ENCODE peak calls at places on chromosomes 3 and 15, in ten cellular contexts. E, U, P, F, W, M, K, N, D and Y are unnamed samples.

GRCh38 chr3:185335799-185336198 is 27.1 kb upstream of the MAP3K13 start:
- DNase-seq in P (peak), F (no peak), E (peak), N (peak), U (peak), W (peak), M (no peak), D (no peak), K (no peak), Y (peak)

GRCh38 chr3:174122411-174122810 is 724.9 kb downstream of the NLGN1 start:
- DNase-seq in F (no peak), E (no peak), K (no peak), M (no peak), N (no peak), D (no peak), U (no peak), W (no peak), P (no peak), Y (no peak)

GRCh38 chr3:185215873-185216586 is 37.8 kb downstream of the EHHADH start:
- DNase-seq in W (no peak), M (peak), U (no peak), N (no peak), D (no peak), E (peak), P (no peak), K (no peak), F (peak), Y (peak)

GRCh38 chr3:99868438-99868723 is 50.7 kb downstream of the CMSS1 start:
- DNase-seq in D (no peak), F (no peak), K (no peak), N (no peak), W (no peak), P (peak), U (no peak), M (no peak), E (no peak), Y (no peak)

GRCh38 chr15:68385671-68386586 is 46.0 kb downstream of the ITGA11 start:
- DNase-seq in F (no peak), K (no peak), M (no peak), E (no peak), U (no peak), W (no peak), P (no peak), D (no peak), N (no peak), Y (no peak)

GRCh38 chr15:41559489-41560177 is 621 bp downstream of the TYRO3 start:
- DNase-seq in K (no peak), M (no peak), D (peak), W (peak), P (no peak), N (no peak), F (no peak), E (no peak), U (peak), Y (no peak)

GRCh38 chr15:25408428-25408827 is 30.4 kb downstream of the UBE3A start:
- DNase-seq in W (peak), P (no peak), M (no peak), F (no peak), U (no peak), N (no peak), E (no peak), D (no peak), K (no peak), Y (no peak)

GRCh38 chr15:100726426-100727190 is 124.2 kb downstream of the ASB7 start:
- DNase-seq in K (no peak), N (no peak), W (no peak), F (no peak), M (no peak), P (peak), D (no peak), E (no peak), U (no peak), Y (no peak)

GRCh38 chr3:64138656-64139375 is 86.5 kb downstream of the PRICKLE2 start:
- DNase-seq in K (no peak), N (no peak), U (no peak), M (no peak), D (no peak), F (no peak), P (no peak), E (no peak), W (no peak), Y (no peak)

GRCh38 chr3:73542127-73542526 is 82.6 kb downstream of the PDZRN3 start:
- DNase-seq in W (no peak), E (no peak), F (no peak), P (no peak), U (no peak), K (no peak), M (peak), N (no peak), D (no peak), Y (no peak)

GRCh38 chr15:40695469-40695910 is 516 bp downstream of the RAD51 start:
- DNase-seq in P (no peak), M (no peak), W (peak), N (peak), K (no peak), U (no peak), E (peak), D (no peak), F (no peak), Y (no peak)

GRCh38 chr3:124834723-124835718 is 52.1 kb downstream of the ITGB5 start:
- DNase-seq in D (no peak), P (peak), W (no peak), F (no peak), U (no peak), E (peak), K (no peak), M (peak), N (peak), Y (peak)

GRCh38 chr3:136698361-136698760 is 53.8 kb downstream of the STAG1 start:
- DNase-seq in F (no peak), M (no peak), N (no peak), D (no peak), E (no peak), K (no peak), U (no peak), W (no peak), P (no peak), Y (no peak)

GRCh38 chr3:73625124-73625665 is 454 bp upstream of the PDZRN3 start:
- DNase-seq in U (peak), D (no peak), E (no peak), K (no peak), W (peak), M (peak), N (no peak), P (no peak), F (no peak), Y (no peak)

GRCh38 chr3:126994661-126995161 is 11.8 kb downstream of the PLXNA1 start:
- DNase-seq in U (no peak), E (no peak), K (no peak), W (no peak), N (no peak), F (no peak), M (no peak), D (no peak), P (no peak), Y (no peak)